ENCODE peak calls at places on chromosomes 5 and 9, in five cellular contexts. S is sigmoid colon, E is transverse colon, Z is kidney, R is tibial artery. F is an unnamed sample.

GRCh38 chr5:96149546-96149945 is 187.9 kb upstream of the ELL2 start:
- DNase-seq in S (no peak), E (no peak), Z (no peak), R (no peak), F (no peak)

GRCh38 chr5:4880304-4880741 is 259.8 kb upstream of the ADAMTS16 start:
- DNase-seq in S (no peak), E (no peak), Z (no peak), R (no peak), F (no peak)

GRCh38 chr5:88391116-88391515 is 122.5 kb upstream of the TMEM161B start:
- DNase-seq in S (no peak), E (no peak), Z (no peak), R (no peak), F (no peak)

GRCh38 chr5:146903789-146904188 is 25.2 kb upstream of the PPP2R2B start:
- DNase-seq in S (no peak), E (no peak), Z (no peak), R (no peak), F (no peak)

GRCh38 chr5:68406767-68407232 is 191.2 kb downstream of the PIK3R1 start:
- DNase-seq in S (no peak), E (peak; percentile 34), Z (peak; percentile 77), R (no peak), F (no peak)

GRCh38 chr5:51618234-51618633 is 235.0 kb downstream of the ISL1 start:
- DNase-seq in S (no peak), E (no peak), Z (no peak), R (no peak), F (no peak)

GRCh38 chr5:172347653-172348052 is 64.1 kb upstream of the UBTD2 start:
- DNase-seq in S (no peak), E (no peak), Z (no peak), R (no peak), F (no peak)

GRCh38 chr9:83047839-83048775 is 14.8 kb downstream of the RASEF start:
- DNase-seq in S (no peak), E (peak; percentile 22), Z (no peak), R (no peak), F (no peak)

GRCh38 chr9:74334308-74334707 is 162.8 kb upstream of the RORB start:
- DNase-seq in S (no peak), E (no peak), Z (no peak), R (no peak), F (no peak)

GRCh38 chr5:30347858-30348257 is 845.6 kb upstream of the CDH6 start:
- DNase-seq in S (no peak), E (no peak), Z (no peak), R (no peak), F (no peak)

DNA sequence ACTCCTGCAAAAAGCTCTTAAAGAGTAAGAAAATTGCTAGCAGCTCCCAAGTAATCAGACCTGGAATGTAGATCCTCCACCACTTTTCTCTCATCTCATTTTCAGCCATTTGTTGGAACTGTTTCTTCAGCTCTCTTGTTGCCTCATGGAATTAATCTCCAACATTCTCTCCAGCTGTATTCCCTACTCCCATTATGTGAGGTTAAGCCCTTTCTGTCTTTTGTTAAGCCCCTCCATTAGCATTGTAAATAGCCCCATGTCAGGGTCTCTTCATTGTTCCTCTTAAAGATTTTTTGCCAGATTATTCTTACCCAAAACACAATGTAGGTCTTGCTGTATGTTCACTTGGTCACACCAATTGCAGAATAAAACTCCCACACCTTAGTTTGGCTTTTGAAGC is 119.8 kb downstream of the PLPPR1 start:
- DNase-seq in S (no peak), E (no peak), Z (no peak), R (no peak), F (no peak)
- H3K27ac ChIP-seq in S (no peak overlapping the region), E (no peak overlapping the region), Z (no peak overlapping the region), R (no peak overlapping the region), F (no peak overlapping the region)

DNA sequence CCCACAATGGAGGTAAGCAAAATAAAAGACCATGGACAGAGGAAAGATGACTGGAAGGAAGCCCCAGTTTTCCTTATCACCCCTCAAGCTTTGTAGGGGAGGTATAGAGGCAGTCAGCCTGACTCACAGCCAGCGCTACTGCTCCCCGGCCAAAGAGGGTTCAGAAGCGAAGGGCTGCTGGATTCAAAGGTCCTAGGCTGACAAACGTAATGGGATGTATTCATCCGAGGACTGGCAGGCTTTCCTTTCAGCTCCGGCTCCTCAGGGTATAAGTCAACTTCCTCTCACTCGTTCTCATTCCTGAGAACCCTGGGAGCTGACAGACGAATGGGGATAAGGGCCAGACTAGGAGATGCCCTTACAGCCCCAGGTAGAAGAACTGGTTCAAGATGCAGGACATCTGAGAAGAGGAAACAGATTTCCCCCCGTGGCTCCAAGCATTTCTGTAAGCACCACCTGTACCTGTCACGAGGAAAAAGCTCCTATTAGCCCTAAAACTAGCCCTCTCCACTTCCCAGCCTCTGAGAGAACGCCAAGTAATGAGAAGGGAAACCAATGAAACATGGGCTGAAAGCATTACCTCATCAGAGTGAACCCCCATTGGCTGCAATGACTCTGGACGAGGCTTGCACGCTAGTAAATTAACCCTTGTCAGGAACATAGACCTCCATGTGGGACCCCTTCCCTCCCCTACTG is 22.1 kb upstream of the FAM13B start:
- DNase-seq in S (no peak), E (no peak), Z (no peak), R (no peak), F (no peak)
- H3K4me3 ChIP-seq in S (no peak overlapping the region), E (no peak overlapping the region), Z (no peak overlapping the region), R (peak overlapping the region; percentile 22), F (no peak overlapping the region)

DNA sequence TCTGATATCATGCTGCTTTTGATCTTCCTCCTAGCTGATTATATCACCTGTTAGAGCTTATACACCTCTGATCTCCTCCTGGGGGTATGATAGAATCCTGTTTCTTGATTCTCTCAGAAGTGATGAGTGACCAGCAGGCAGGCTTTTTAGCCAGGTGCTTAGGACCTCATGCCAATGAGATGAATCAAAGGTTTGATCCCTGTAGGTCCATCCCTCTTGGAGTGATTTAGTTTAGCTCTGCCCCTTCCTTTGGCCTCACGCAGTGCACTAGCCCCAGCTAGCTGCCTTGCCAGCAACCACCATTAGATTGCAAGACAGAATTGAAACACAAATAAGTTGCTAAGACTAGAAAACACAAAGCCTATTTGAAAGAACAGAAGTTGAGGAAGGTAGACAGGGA is 84.4 kb downstream of the ZSWIM6 start:
- DNase-seq in S (no peak), E (no peak), Z (no peak), R (no peak), F (no peak)
- H3K36me3 ChIP-seq in S (no peaks in the 10 kb centered on the region), E (no peaks in the 10 kb centered on the region), Z (no peaks in the 10 kb centered on the region), R (no peaks in the 10 kb centered on the region), F (no peaks in the 10 kb centered on the region)

DNA sequence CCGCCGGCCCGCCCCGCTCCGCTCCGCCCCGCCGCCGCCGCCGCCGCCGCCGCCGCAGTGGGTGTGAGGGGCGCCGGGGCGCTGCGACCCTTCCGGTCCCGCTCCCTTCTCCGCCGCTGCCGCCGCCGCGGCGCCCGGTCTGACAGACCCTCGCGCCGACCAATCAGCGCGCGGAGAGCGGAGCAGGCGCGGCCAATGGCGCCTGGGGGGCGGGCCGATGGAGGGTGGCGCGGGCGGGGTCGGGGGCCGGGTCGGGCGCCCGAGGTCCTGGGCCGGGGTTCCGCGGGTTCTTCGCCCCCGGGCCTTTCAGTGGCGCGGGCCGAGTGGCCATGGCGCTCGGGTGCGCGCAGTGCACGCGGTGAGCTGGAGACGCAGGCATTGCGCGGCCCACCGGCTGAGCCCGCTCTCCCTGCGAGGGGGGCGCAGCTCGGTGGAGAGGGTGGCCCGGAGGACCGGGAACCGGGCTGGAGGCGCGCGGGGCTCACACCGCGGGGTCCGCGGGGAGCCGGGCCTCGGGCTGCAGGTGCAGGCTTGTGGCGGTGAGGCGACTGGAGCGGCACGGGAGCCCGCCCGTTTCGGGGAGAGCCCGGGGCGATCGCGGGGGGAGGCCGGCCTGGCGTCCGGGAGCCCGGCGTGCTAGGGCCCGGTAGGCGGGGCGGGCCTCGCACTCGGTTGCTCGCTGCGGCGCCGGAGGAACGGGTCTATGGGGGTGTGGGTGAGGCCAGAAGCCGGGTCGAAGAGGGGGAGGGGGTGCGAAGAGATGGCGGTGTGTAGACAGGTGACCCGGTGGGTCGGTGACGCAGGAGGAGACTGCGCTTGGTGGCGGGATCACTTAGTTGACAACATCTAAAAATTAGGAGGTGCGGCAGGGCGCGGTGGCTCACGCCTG is at the start of gene MAPK9:
- DNase-seq in S (peak; percentile 88), E (peak; percentile 88), Z (peak; percentile 95), R (peak; percentile 74), F (peak; percentile 85)
- H3K27ac ChIP-seq in S (peak within 1 kb of the TSS; percentile 97), E (peak within 1 kb of the TSS; percentile 95), Z (peak within 1 kb of the TSS; percentile 85), R (peak within 1 kb of the TSS; percentile 79), F (peak within 1 kb of the TSS; percentile 84)

GRCh38 chr5:137754961-137755762 is 999 bp upstream of the HNRNPA0 start:
- DNase-seq in S (no peak), E (no peak), Z (peak; percentile 64), R (no peak), F (peak; percentile 33)

GRCh38 chr5:137753227-137753985 is 757 bp downstream of the HNRNPA0 start:
- DNase-seq in S (peak; percentile 80), E (peak; percentile 48), Z (peak; percentile 89), R (peak; percentile 44), F (peak; percentile 92)

GRCh38 chr5:137753986-137754235 is 252 bp downstream of the HNRNPA0 start:
- DNase-seq in S (no peak), E (no peak), Z (no peak), R (no peak), F (no peak)

GRCh38 chr5:137752873-137753226 is 1.3 kb downstream of the HNRNPA0 start:
- DNase-seq in S (no peak), E (peak; percentile 21), Z (no peak), R (peak; percentile 23), F (peak; percentile 52)

GRCh38 chr5:137754236-137754960 is at the start of gene HNRNPA0:
- DNase-seq in S (peak; percentile 98), E (peak; percentile 98), Z (peak; percentile 99), R (peak; percentile 95), F (peak; percentile 97)
- H3K4me3 ChIP-seq in S (peak within 1 kb of the TSS; percentile 72), E (peak within 1 kb of the TSS; percentile 61), Z (peak within 1 kb of the TSS; percentile 97), R (peak within 1 kb of the TSS; percentile 68), F (peak within 1 kb of the TSS; percentile 74)

GRCh38 chr5:16787278-16787677 is 148.8 kb downstream of the MYO10 start:
- DNase-seq in S (no peak), E (no peak), Z (no peak), R (no peak), F (no peak)

GRCh38 chr5:16782227-16782626 is 153.9 kb downstream of the MYO10 start:
- DNase-seq in S (no peak), E (no peak), Z (no peak), R (no peak), F (no peak)

GRCh38 chr5:16788957-16789356 is 147.1 kb downstream of the MYO10 start:
- DNase-seq in S (no peak), E (no peak), Z (no peak), R (no peak), F (no peak)

GRCh38 chr5:16784088-16784487 is 152.0 kb downstream of the MYO10 start:
- DNase-seq in S (no peak), E (no peak), Z (no peak), R (no peak), F (no peak)

GRCh38 chr5:16784843-16785791 is 151.0 kb downstream of the MYO10 start:
- DNase-seq in S (no peak), E (no peak), Z (no peak), R (no peak), F (no peak)
- H3K36me3 ChIP-seq in S (no peaks in the 10 kb centered on the region), E (no peaks in the 10 kb centered on the region), Z (no peaks in the 10 kb centered on the region), R (peaks cover 9% of the 10 kb centered on the region), F (no peaks in the 10 kb centered on the region)

DNA sequence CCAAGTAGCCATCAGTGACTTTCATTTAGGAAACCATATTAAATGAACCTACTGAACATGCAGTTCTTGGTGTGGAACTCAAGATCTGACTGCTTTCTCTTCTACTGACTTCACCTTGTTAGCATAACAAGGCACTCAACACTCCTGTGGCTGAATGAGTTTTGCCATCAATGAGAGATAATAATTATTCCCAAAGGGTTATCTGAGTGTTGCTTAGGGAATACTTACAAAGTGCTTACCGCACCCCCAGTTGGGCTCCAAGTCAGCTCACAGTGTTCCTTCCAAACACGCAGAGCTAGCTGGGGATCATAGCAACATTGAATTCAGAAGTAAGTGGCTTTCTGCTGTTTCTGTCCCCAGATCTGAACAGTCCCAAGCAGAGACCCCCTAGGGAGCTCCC is 182.9 kb downstream of the SREK1 start:
- DNase-seq in S (no peak), E (no peak), Z (no peak), R (no peak), F (no peak)
- H3K27ac ChIP-seq in S (no peak overlapping the region), E (no peak overlapping the region), Z (no peak overlapping the region), R (no peak overlapping the region), F (no peak overlapping the region)